ENCODE peak calls at places on chromosomes 5 and 9, in four cellular contexts. Q, C, N and A are unnamed samples.

GRCh38 chr9:18910858-18911257 is 122.2 kb downstream of the SAXO1 start:
- DNase-seq in Q (peak), C (no peak), N (no peak), A (no peak)

GRCh38 chr9:124477211-124478013 is 27.2 kb downstream of the ADGRD2 start:
- DNase-seq in Q (peak), C (no peak), N (no peak), A (no peak)

GRCh38 chr9:79382468-79382867 is 189.3 kb upstream of the TLE4 start:
- DNase-seq in Q (peak), C (no peak), N (no peak), A (no peak)

GRCh38 chr5:32279223-32279622 is 33.5 kb downstream of the MTMR12 start:
- DNase-seq in Q (no peak), C (no peak), N (no peak), A (no peak)

GRCh38 chr9:86187121-86187520 is 72.3 kb downstream of the C9orf153 start:
- DNase-seq in Q (no peak), C (no peak), N (no peak), A (no peak)

GRCh38 chr5:43034591-43034968 is 5.5 kb downstream of the ANXA2R start:
- DNase-seq in Q (no peak), C (no peak), N (peak), A (no peak)

GRCh38 chr9:129619787-129620668 is 873 bp downstream of the C9orf50 start:
- DNase-seq in Q (peak), C (no peak), N (no peak), A (no peak)

GRCh38 chr9:14358523-14358922 is 44.6 kb upstream of the NFIB start:
- DNase-seq in Q (no peak), C (no peak), N (peak), A (no peak)

GRCh38 chr5:157571357-157571827 is 4.2 kb downstream of the ADAM19 start:
- DNase-seq in Q (peak), C (no peak), N (peak), A (peak)

GRCh38 chr5:179375236-179375685 is 30.0 kb upstream of the ADAMTS2 start:
- DNase-seq in Q (no peak), C (no peak), N (no peak), A (no peak)

GRCh38 chr9:70465398-70465797 is 50.9 kb upstream of the KLF9 start:
- DNase-seq in Q (no peak), C (no peak), N (no peak), A (no peak)

GRCh38 chr9:4141201-4141750 is 158.6 kb downstream of the GLIS3 start:
- DNase-seq in Q (no peak), C (no peak), N (peak), A (no peak)

GRCh38 chr5:1786621-1787471 is 12.8 kb downstream of the MRPL36 start:
- DNase-seq in Q (no peak), C (no peak), N (no peak), A (no peak)

GRCh38 chr5:59661939-59662615 is 231.4 kb downstream of the PDE4D start:
- DNase-seq in Q (no peak), C (no peak), N (no peak), A (no peak)

GRCh38 chr9:83919111-83919510 is 2.1 kb downstream of the KIF27 start:
- DNase-seq in Q (no peak), C (no peak), N (no peak), A (no peak)

GRCh38 chr9:72041775-72042194 is 18.6 kb downstream of the C9orf57 start:
- DNase-seq in Q (peak), C (no peak), N (peak), A (peak)

GRCh38 chr9:22446589-22446949 is at the start of gene DMRTA1:
- DNase-seq in Q (peak), C (no peak), N (peak), A (peak)

GRCh38 chr9:624935-625505 is 216.5 kb upstream of the DMRT1 start:
- DNase-seq in Q (no peak), C (no peak), N (no peak), A (no peak)

GRCh38 chr9:137665697-137666504 is 47.1 kb downstream of the EHMT1 start:
- DNase-seq in Q (peak), C (no peak), N (peak), A (no peak)

GRCh38 chr9:92151691-92152393 is 36.6 kb upstream of the SPTLC1 start:
- DNase-seq in Q (peak), C (no peak), N (peak), A (no peak)

GRCh38 chr9:21077842-21078241 is at the start of gene IFNB1:
- DNase-seq in Q (no peak), C (no peak), N (no peak), A (no peak)

GRCh38 chr5:116550082-116550481 is 24.5 kb downstream of the SEMA6A start:
- DNase-seq in Q (no peak), C (no peak), N (no peak), A (no peak)

GRCh38 chr5:159097461-159098284 is 2.0 kb downstream of the EBF1 start:
- DNase-seq in Q (no peak), C (no peak), N (no peak), A (no peak)

GRCh38 chr9:14908221-14909206 is 1.7 kb downstream of the FREM1 start:
- DNase-seq in Q (no peak), C (no peak), N (no peak), A (no peak)

GRCh38 chr5:81393783-81394718 is at the start of gene ACOT12:
- DNase-seq in Q (peak), C (no peak), N (peak), A (no peak)

GRCh38 chr5:169416583-169417196 is 115.8 kb upstream of the SLIT3 start:
- DNase-seq in Q (peak), C (no peak), N (peak), A (peak)

GRCh38 chr9:87195306-87195705 is 248.0 kb upstream of the GAS1 start:
- DNase-seq in Q (no peak), C (no peak), N (peak), A (no peak)

GRCh38 chr5:93929146-93929545 is 187.7 kb upstream of the POU5F2 start:
- DNase-seq in Q (no peak), C (no peak), N (peak), A (no peak)

GRCh38 chr9:87567047-87567446 is 69.4 kb downstream of the DAPK1 start:
- DNase-seq in Q (no peak), C (no peak), N (no peak), A (no peak)

GRCh38 chr9:70672136-70672535 is 257.7 kb upstream of the KLF9 start:
- DNase-seq in Q (no peak), C (no peak), N (no peak), A (no peak)

GRCh38 chr5:149656576-149657182 is 73.4 kb upstream of the PPARGC1B start:
- DNase-seq in Q (peak), C (no peak), N (peak), A (no peak)

GRCh38 chr5:176629853-176630680 is at the start of the genes EIF4E1B and SNCB:
- DNase-seq in Q (peak), C (no peak), N (peak), A (peak)

GRCh38 chr5:58462623-58463230 is 2.8 kb upstream of the PLK2 start:
- DNase-seq in Q (peak), C (no peak), N (peak), A (peak)

GRCh38 chr9:69932901-69933300 is 110.7 kb upstream of the MAMDC2 start:
- DNase-seq in Q (peak), C (no peak), N (no peak), A (no peak)

GRCh38 chr5:81768960-81769452 is 18.1 kb upstream of the SSBP2 start:
- DNase-seq in Q (peak), C (no peak), N (peak), A (peak)

GRCh38 chr9:93207326-93207814 is 23.4 kb downstream of the WNK2 start:
- DNase-seq in Q (no peak), C (no peak), N (peak), A (no peak)